ENCODE peak calls at places on chromosomes 11 and 22, in five cellular contexts. L, V, Y, O and K are unnamed samples.
A peak's percentile ranks its signal among the peaks of the same experiment; 100 is the strongest.

GRCh38 chr11:12170501-12170900 is 60.1 kb downstream of the MICAL2 start:
- DNase-seq in L (no peak), V (no peak), Y (no peak), O (no peak), K (no peak)

GRCh38 chr11:72720047-72720446 is 32.2 kb downstream of the ARAP1 start:
- DNase-seq in L (no peak), V (no peak), Y (peak; percentile 68), O (no peak), K (no peak)

GRCh38 chr22:44809456-44809855 is 57.1 kb downstream of the ARHGAP8 start:
- DNase-seq in L (no peak), V (no peak), Y (no peak), O (no peak), K (no peak)

GRCh38 chr22:48464246-48464645 is 1363.4 kb downstream of the BRD1 start:
- DNase-seq in L (no peak), V (peak; percentile 18), Y (no peak), O (no peak), K (no peak)

GRCh38 chr22:35065796-35066218 is at the start of gene ISX:
- DNase-seq in L (no peak), V (no peak), Y (no peak), O (no peak), K (no peak)

GRCh38 chr22:31806751-31807150 is 52.9 kb downstream of the DEPDC5 start:
- DNase-seq in L (no peak), V (no peak), Y (no peak), O (no peak), K (no peak)

GRCh38 chr11:62491571-62492329 is 54.9 kb downstream of the AHNAK start:
- DNase-seq in L (no peak), V (no peak), Y (no peak), O (no peak), K (no peak)

GRCh38 chr11:66263785-66264184 is 4.7 kb upstream of the RAB1B start:
- DNase-seq in L (no peak), V (no peak), Y (no peak), O (no peak), K (no peak)

GRCh38 chr11:22304337-22304961 is 33.7 kb upstream of the SLC17A6 start:
- DNase-seq in L (peak; percentile 40), V (peak; percentile 55), Y (no peak), O (peak; percentile 30), K (no peak)

GRCh38 chr11:10413268-10413667 is 41.8 kb upstream of the AMPD3 start:
- DNase-seq in L (no peak), V (no peak), Y (no peak), O (no peak), K (no peak)
- TF ChIP-seq CTCF in L (peak; percentile 30), V (no peak), Y (no peak), O (peak; percentile 47), K (no peak)

DNA sequence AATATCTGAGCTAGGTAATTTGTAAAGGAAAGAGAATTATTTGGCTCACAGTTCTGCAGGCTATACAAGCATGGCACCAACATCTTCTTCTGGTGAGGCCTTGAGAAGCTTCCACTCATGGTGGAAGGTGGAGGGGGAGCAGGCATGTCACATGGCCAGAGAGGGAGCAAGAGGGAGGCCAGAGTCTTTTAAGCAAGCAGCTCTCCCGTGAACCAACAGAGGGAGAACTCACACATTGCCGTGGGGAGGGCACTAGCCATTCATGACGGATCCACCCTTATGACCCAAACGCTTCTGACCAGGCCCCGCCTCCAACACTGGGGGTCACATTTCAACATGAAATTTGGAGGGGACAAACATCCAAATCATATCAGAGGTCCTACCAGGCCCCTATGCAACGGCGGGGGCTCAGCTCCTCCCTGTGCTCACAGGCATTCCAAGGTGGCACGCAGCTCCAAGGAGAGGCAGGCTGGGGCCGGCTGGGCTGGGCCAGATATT is 4.6 kb downstream of the C11orf96 start:
- DNase-seq in L (no peak), V (peak; percentile 58), Y (peak; percentile 70), O (no peak), K (no peak)
- TF ChIP-seq CTCF in L (peak; percentile 30), V (peak; percentile 37), Y (peak; percentile 56), O (no peak), K (peak; percentile 29)

GRCh38 chr11:61293869-61294716 is 1.0 kb downstream of the VWCE start:
- DNase-seq in L (peak; percentile 33), V (peak; percentile 57), Y (peak; percentile 43), O (peak; percentile 80), K (peak; percentile 29)
- TF ChIP-seq CTCF in L (no peak), V (no peak), Y (no peak), O (no peak), K (no peak)

DNA sequence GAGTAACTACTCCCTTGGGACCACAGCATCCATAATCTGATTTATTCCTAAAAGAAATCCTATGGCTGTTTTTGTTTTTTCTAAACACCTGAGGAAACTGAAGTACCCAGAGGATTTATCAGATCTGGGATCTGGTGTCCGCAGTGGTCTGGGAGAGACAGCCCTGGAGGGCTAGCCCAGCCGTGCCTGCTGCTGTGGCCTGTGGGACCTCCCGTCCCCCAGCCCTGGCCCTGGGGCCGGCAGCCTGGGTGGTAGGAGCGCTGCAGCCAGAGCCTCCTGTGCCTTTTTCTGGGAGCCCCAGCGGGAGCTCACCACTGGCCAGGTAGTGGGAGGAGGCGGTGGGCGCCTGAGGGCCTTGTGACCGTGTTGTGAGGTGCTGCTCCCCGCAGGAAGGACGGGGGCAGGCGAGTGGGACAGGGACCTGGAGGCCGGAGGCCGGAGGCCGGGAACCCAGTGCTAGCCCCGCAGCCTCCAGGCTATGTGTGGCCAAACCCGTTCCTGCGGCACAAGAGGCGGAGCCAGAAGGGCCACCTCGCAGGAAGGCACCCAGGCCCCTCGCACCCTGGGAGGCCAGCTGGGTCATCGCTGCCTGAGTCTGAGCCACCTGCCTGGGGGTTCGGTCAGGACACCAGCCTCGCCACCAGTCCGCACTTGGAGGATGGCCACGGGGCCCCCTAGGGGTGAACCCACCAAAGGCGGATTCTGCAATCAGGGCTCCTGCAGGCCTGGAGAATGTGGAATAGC is 18.2 kb upstream of the C11orf96 start:
- DNase-seq in L (no peak), V (no peak), Y (no peak), O (no peak), K (no peak)
- TF ChIP-seq CTCF in L (peak; percentile 24), V (peak; percentile 29), Y (no peak), O (no peak), K (no peak)

DNA sequence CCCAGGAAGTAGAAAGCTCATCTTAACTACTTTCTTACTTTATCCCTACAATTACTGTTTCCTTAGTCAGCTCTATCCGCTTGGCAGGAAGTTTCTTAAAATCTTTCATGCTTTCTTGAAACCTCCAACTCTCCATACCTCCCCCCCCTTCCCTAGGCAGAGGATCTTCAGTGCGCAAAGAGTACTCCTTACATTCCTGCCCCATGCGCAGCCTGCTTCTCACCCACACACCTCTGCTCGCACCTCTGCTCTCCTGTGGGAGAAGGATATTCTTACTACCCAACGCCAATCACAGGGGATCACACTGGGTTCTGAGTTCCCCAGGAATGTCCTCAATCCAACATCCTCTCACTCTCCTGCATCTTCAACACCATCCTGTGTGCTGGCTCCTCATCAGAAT is 12.3 kb downstream of the TCF20 start:
- DNase-seq in L (no peak), V (no peak), Y (no peak), O (no peak), K (no peak)
- TF ChIP-seq CTCF in L (no peak), V (no peak), Y (no peak), O (no peak), K (no peak)

GRCh38 chr11:79708319-79708928 is 267.6 kb upstream of the TENM4 start:
- DNase-seq in L (peak; percentile 41), V (peak; percentile 72), Y (no peak), O (peak; percentile 34), K (peak; percentile 35)
- TF ChIP-seq CTCF in L (peak; percentile 49), V (peak; percentile 80), Y (no peak), O (peak; percentile 65), K (peak; percentile 77)

GRCh38 chr11:124892131-124892530 is 5.5 kb downstream of the ROBO4 start:
- DNase-seq in L (no peak), V (no peak), Y (no peak), O (no peak), K (no peak)

GRCh38 chr11:124889692-124890091 is 8.0 kb downstream of the ROBO4 start:
- DNase-seq in L (no peak), V (no peak), Y (no peak), O (no peak), K (no peak)

GRCh38 chr11:124890701-124891389 is 6.8 kb downstream of the ROBO4 start:
- DNase-seq in L (no peak), V (no peak), Y (no peak), O (no peak), K (no peak)

GRCh38 chr11:124892750-124893454 is 4.8 kb downstream of the ROBO4 start:
- DNase-seq in L (no peak), V (no peak), Y (peak; percentile 53), O (no peak), K (no peak)

GRCh38 chr11:124891390-124891861 is 6.2 kb downstream of the ROBO4 start:
- DNase-seq in L (no peak), V (no peak), Y (peak; percentile 29), O (no peak), K (no peak)
- TF ChIP-seq CTCF in L (no peak), V (no peak), Y (no peak), O (no peak), K (no peak)

DNA sequence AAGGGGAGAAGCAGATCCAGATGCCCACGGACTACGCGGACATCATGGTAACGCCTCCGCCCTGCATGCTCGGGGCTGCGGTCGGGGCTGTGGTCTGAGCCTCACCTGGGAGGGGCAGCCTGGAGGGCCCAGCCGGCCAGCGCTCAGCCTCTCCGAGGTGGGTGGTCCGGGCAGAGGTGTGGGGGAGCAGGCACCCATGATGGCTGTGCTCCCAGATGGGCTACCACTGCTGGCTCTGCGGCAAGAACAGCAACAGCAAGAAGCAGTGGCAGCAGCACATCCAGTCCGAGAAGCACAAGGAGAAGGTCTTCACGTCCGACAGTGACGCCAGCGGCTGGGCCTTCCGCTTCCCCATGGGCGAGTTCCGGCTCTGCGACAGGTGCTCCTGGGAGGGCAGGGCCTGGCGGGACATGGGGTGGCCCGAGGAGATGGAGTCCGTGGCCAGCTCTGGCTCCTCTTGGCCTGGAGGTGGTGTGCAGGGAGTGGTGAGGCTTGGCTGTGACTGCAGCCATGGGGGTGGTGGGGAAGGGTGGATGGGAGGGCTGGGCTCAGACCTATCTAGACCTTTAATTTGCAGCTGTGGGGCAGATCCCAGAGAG is 25.2 kb upstream of the TEF start:
- DNase-seq in L (no peak), V (no peak), Y (no peak), O (no peak), K (no peak)
- TF ChIP-seq CTCF in L (no peak), V (no peak), Y (no peak), O (no peak), K (no peak)

DNA sequence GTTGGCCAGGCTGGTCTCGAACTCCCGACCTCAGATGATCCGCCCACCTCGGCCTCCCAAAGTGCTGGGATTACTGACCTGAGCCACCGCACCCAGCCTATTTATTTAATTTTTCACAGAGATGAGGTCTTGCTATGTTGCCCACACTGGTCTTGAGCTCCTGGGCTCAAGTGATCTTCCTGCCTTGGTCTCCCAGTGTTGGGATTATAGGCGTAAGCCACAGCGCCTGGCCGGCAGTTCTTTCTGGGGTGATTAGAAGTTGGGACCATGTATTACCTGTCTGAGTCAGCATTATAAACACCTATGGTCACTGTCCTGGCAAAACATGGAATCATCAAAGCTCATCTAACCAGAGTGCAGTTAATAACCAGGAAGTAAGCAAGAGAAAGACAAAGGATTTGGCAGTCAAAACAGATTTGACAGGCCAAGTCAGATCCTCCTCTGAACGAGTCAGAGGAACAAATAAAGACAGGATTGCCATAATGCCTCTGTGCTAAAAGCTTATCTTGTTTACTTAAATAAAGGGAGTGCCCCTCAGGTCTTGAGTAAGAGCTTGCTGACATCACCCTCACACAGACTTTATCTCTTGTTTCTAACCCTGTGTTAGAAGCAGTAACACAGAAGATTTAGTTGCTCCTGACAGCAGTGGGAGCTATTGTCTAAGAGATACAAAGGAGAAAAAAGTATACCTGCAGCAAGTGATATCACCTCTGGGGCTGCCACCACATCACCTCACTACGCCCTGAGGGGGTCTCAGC is 3.7 kb downstream of the SERPIND1 start:
- DNase-seq in L (peak; percentile 48), V (no peak), Y (no peak), O (no peak), K (no peak)
- TF ChIP-seq CTCF in L (no peak), V (no peak), Y (no peak), O (no peak), K (no peak)